ENCODE peak calls at places on chromosomes 13 and 19, in four cellular contexts. J is K562, Q is SK-N-SH, H is H1. C is an unnamed sample.

GRCh38 chr19:4930664-4931063 is 21.4 kb downstream of the UHRF1 start:
- DNase-seq in J (peak; percentile 28), H (no peak), Q (no peak), C (no peak)

GRCh38 chr19:19107663-19108062 is 30.6 kb downstream of the TMEM161A start:
- DNase-seq in J (no peak), Q (no peak), H (no peak), C (peak; percentile 50)

GRCh38 chr19:42018503-42019193 is 24.6 kb upstream of the ATP1A3 start:
- DNase-seq in J (peak; percentile 76), Q (no peak), H (no peak), C (no peak)

GRCh38 chr19:1811472-1811894 is 593 bp downstream of the ATP8B3 start:
- DNase-seq in J (peak; percentile 81), Q (peak; percentile 66), H (no peak), C (no peak)

GRCh38 chr13:41658057-41658642 is 200.8 kb downstream of the RGCC start:
- DNase-seq in Q (no peak), H (no peak), J (no peak), C (no peak)

GRCh38 chr19:58519087-58519354 is 589 bp downstream of the ZBTB45 start:
- DNase-seq in Q (peak; percentile 88), H (no peak), J (peak; percentile 81), C (peak; percentile 80)

GRCh38 chr19:53823380-53824120 is 564 bp downstream of the NLRP12 start:
- DNase-seq in H (no peak), Q (no peak), J (no peak), C (no peak)

GRCh38 chr19:3669134-3669436 is 31.2 kb downstream of the PIP5K1C start:
- DNase-seq in J (no peak), H (no peak), Q (no peak), C (no peak)

GRCh38 chr19:55549500-55550320 is 4.4 kb upstream of the SBK3 start:
- DNase-seq in J (no peak), H (no peak), Q (no peak), C (peak; percentile 70)

GRCh38 chr19:54096642-54097106 is 3.9 kb downstream of the OSCAR start:
- DNase-seq in Q (no peak), H (no peak), J (peak; percentile 57), C (peak; percentile 44)

GRCh38 chr19:12794196-12794921 is 3.1 kb downstream of the JUNB start:
- DNase-seq in J (no peak), H (no peak), Q (no peak), C (no peak)

GRCh38 chr19:1469936-1470863 is 8.8 kb downstream of the C19orf25 start:
- DNase-seq in H (no peak), Q (no peak), J (peak; percentile 75), C (peak; percentile 77)

GRCh38 chr13:49998714-49999624 is 2.1 kb downstream of the TRIM13 start:
- DNase-seq in H (peak; percentile 67), J (no peak), Q (no peak), C (peak; percentile 66)

GRCh38 chr19:41994521-41994971 is 516 bp upstream of the ATP1A3 start:
- DNase-seq in H (no peak), Q (peak; percentile 79), J (no peak), C (no peak)

GRCh38 chr13:39401756-39402155 is 201.2 kb downstream of the LHFPL6 start:
- DNase-seq in Q (no peak), J (peak; percentile 3), H (no peak), C (no peak)

GRCh38 chr19:43934055-43934984 is 762 bp downstream of the ZNF45 start:
- DNase-seq in H (no peak), Q (peak; percentile 15), J (peak; percentile 16), C (no peak)

GRCh38 chr13:22168437-22168836 is 497.6 kb downstream of the FGF9 start:
- DNase-seq in J (no peak), Q (no peak), H (no peak), C (no peak)

GRCh38 chr13:44668707-44669106 is 92.6 kb upstream of the TSC22D1 start:
- DNase-seq in Q (no peak), J (no peak), H (no peak), C (no peak)

GRCh38 chr19:41225238-41226052 is 6.4 kb downstream of the AXL start:
- DNase-seq in J (peak; percentile 74), H (peak; percentile 47), Q (peak; percentile 55), C (peak; percentile 63)

GRCh38 chr13:39777527-39778061 is 122.1 kb downstream of the COG6 start:
- DNase-seq in Q (no peak), H (no peak), J (no peak), C (no peak)

GRCh38 chr13:81020010-81020409 is 679.1 kb upstream of the SPRY2 start:
- DNase-seq in J (no peak), Q (no peak), H (no peak), C (no peak)

GRCh38 chr13:62209539-62209938 is 793.9 kb upstream of the PCDH20 start:
- DNase-seq in H (no peak), Q (no peak), J (no peak), C (no peak)

GRCh38 chr13:47076536-47076935 is 179.7 kb upstream of the HTR2A start:
- DNase-seq in J (no peak), H (no peak), Q (no peak), C (no peak)

GRCh38 chr19:14004619-14005380 is 1.3 kb downstream of the RFX1 start:
- DNase-seq in H (no peak), J (peak; percentile 29), Q (no peak), C (no peak)

GRCh38 chr13:95784891-95785290 is 108.0 kb downstream of the DNAJC3 start:
- DNase-seq in Q (peak; percentile 26), J (no peak), H (no peak), C (no peak)

GRCh38 chr19:11098861-11099260 is 9.6 kb downstream of the LDLR start:
- DNase-seq in H (no peak), Q (no peak), J (no peak), C (no peak)

GRCh38 chr13:107867701-107868661 is 347.4 kb downstream of the LIG4 start:
- DNase-seq in J (peak; percentile 85), H (no peak), Q (peak; percentile 87), C (peak; percentile 63)
- TF ChIP-seq TEAD4 in J (no peak), H (no peak), Q (no peak), C (no peak)

DNA sequence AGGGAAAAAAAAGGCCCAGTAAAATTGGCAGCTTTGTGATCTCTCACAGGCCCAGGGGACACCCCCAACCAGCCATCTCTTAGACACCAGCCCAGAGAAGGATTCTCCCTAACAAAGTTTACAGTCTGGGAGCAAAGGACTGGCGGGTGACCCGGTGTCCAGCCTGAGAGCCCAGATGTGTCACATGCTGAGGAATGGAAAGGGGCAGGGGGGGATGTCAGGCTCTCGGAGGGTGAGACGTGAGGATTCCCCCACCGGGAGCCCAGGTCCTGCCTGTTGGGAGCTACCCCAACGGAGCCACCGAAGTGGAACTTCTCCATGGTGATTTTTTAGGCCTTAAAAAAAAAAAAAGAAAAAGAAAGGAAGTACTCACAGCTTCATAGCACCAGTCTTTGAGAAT is 4.8 kb upstream of the CTXN1 start:
- DNase-seq in Q (no peak), J (no peak), H (no peak), C (no peak)
- TF ChIP-seq TEAD4 in Q (no peak), J (no peak), H (no peak), C (no peak)

GRCh38 chr13:35162420-35162819 is 220.3 kb downstream of the NBEA start:
- DNase-seq in Q (no peak), H (no peak), J (no peak), C (no peak)

GRCh38 chr13:35159041-35159440 is 217.0 kb downstream of the NBEA start:
- DNase-seq in J (no peak), H (no peak), Q (no peak), C (no peak)

GRCh38 chr13:35160921-35161320 is 218.9 kb downstream of the NBEA start:
- DNase-seq in J (no peak), Q (no peak), H (no peak), C (no peak)

GRCh38 chr13:35157143-35157755 is 215.2 kb downstream of the NBEA start:
- DNase-seq in J (peak; percentile 6), Q (peak; percentile 43), H (no peak), C (peak; percentile 21)
- TF ChIP-seq TEAD4 in J (no peak), Q (no peak), H (no peak), C (no peak)

GRCh38 chr13:24215007-24215633 is 54.6 kb downstream of the SPATA13 start:
- DNase-seq in J (no peak), Q (no peak), H (no peak), C (no peak)

GRCh38 chr13:24214528-24214927 is 54.0 kb downstream of the SPATA13 start:
- DNase-seq in Q (no peak), H (no peak), J (no peak), C (no peak)

GRCh38 chr13:24212254-24212653 is 51.7 kb downstream of the SPATA13 start:
- DNase-seq in Q (no peak), J (no peak), H (no peak), C (no peak)

GRCh38 chr13:24213932-24214331 is 53.4 kb downstream of the SPATA13 start:
- DNase-seq in Q (no peak), H (no peak), J (no peak), C (no peak)

DNA sequence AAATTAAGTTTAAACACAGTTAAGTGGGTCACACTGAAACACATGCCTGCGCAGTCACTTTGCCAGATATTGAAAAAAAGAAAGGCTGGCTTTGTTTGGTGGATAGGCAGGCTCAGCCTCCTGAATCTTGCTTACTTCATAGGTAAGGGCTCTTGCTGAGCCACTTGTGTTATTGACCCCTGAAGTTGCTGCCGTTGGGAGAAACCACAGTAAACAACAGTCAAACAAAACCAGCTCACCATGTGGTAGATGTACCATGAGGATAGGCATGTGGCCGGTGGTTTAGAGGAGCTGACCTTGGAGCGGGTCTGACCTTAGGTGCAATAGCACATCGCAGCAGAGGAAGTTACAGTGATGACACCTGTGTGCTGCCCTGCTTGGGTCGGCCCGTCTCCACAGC is 52.2 kb downstream of the SPATA13 start:
- DNase-seq in J (no peak), H (no peak), Q (no peak), C (no peak)
- TF ChIP-seq TEAD4 in J (no peak), H (no peak), Q (no peak), C (no peak)

DNA sequence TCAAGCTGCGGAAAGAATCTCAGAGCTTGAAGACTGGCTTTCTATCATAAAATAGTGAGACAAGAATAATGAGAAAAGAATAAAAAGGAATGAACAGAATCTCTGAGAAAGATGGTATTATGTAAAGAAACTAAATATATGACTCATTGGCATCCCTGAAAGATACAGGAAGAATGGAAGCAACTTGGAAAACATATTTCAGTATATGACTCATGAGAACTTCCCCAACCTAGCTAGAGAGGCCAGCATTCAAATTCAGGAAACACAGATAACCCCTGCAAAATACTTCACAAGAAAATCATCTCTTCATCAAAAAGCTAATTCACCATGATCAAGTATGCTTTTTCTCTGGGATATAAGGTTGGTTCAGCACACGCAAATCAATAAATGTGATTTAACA is 2318.0 kb downstream of the PCDH9 start:
- DNase-seq in J (no peak), H (no peak), Q (no peak), C (no peak)
- TF ChIP-seq TEAD4 in J (no peak), H (no peak), Q (peak; percentile 69), C (no peak)

GRCh38 chr19:34332027-34332786 is 32.8 kb upstream of the GPI start:
- DNase-seq in H (no peak), J (no peak), Q (no peak), C (no peak)
- TF ChIP-seq TEAD4 in H (no peak), J (no peak), Q (no peak), C (no peak)

GRCh38 chr19:47663435-47663910 is 49.7 kb upstream of the EHD2 start:
- DNase-seq in J (no peak), Q (no peak), H (no peak), C (no peak)

GRCh38 chr19:47661571-47661970 is 51.7 kb upstream of the EHD2 start:
- DNase-seq in J (no peak), Q (no peak), H (no peak), C (no peak)

GRCh38 chr19:47660435-47660832 is 51.5 kb downstream of the BICRA start:
- DNase-seq in H (no peak), Q (no peak), J (no peak), C (no peak)

GRCh38 chr19:47658431-47659383 is 49.8 kb downstream of the BICRA start:
- DNase-seq in Q (no peak), J (no peak), H (no peak), C (no peak)

GRCh38 chr19:47661161-47661560 is 52.1 kb upstream of the EHD2 start:
- DNase-seq in Q (no peak), H (no peak), J (no peak), C (no peak)
- TF ChIP-seq TEAD4 in Q (no peak), H (no peak), J (no peak), C (no peak)